ENCODE peak calls at places on chromosome 17, in seven cellular contexts. Q is fibroblast of lung, A is A549, K is IMR-90, S is mucosa of descending colon, Z is tibial artery, T is mammary epithelial cell. E is an unnamed sample.

GRCh38 chr17:44279586-44280344 is 11.8 kb upstream of the SLC4A1 start:
- DNase-seq in A (no peak), Z (peak; percentile 59), T (peak; percentile 27), K (peak; percentile 91), S (peak; percentile 72), Q (peak; percentile 86), E (peak; percentile 41)

GRCh38 chr17:77882040-77882439 is 76.5 kb upstream of the TNRC6C start:
- DNase-seq in K (no peak), Q (no peak), Z (no peak), T (no peak), S (no peak), A (no peak), E (no peak)

GRCh38 chr17:12388206-12388605 is 277.5 kb upstream of the MYOCD start:
- DNase-seq in A (no peak), S (no peak), Z (no peak), Q (peak; percentile 52), T (no peak), K (peak; percentile 91), E (no peak)

GRCh38 chr17:3792481-3792880 is 8.5 kb downstream of the ITGAE start:
- DNase-seq in Q (no peak), Z (no peak), T (no peak), K (no peak), A (no peak), S (no peak), E (no peak)

GRCh38 chr17:33125552-33125950 is 133.9 kb downstream of the SPACA3 start:
- DNase-seq in K (no peak), Z (no peak), A (no peak), S (no peak), Q (no peak), T (no peak), E (no peak)

GRCh38 chr17:43732961-43733360 is 25.6 kb downstream of the SOST start:
- DNase-seq in Q (peak; percentile 94), A (no peak), S (no peak), K (peak; percentile 87), Z (no peak), T (peak; percentile 82), E (no peak)

GRCh38 chr17:77959216-77959925 is 868 bp downstream of the TNRC6C start:
- DNase-seq in A (peak; percentile 48), K (peak; percentile 19), S (peak; percentile 50), T (peak; percentile 19), Q (peak; percentile 14), Z (no peak), E (no peak)

GRCh38 chr17:82942166-82943130 is 102.6 kb upstream of the ZNF750 start:
- DNase-seq in Z (no peak), K (no peak), T (no peak), A (no peak), S (peak; percentile 12), Q (no peak), E (no peak)

GRCh38 chr17:74875970-74876593 is 3.3 kb upstream of the FDXR start:
- DNase-seq in Q (no peak), K (no peak), T (no peak), Z (no peak), S (no peak), A (no peak), E (no peak)

GRCh38 chr17:47949951-47950350 is 7.7 kb downstream of the PRR15L start:
- DNase-seq in Q (no peak), S (peak; percentile 57), A (no peak), T (no peak), K (no peak), Z (no peak), E (no peak)

GRCh38 chr17:70808596-70808995 is 639.3 kb downstream of the KCNJ2 start:
- DNase-seq in S (no peak), A (peak; percentile 3), Q (no peak), K (no peak), T (peak; percentile 8), Z (no peak), E (no peak)

GRCh38 chr17:78400581-78401240 is 22.3 kb downstream of the PGS1 start:
- DNase-seq in Q (no peak), T (peak; percentile 85), K (no peak), A (no peak), S (no peak), Z (no peak), E (no peak)

GRCh38 chr17:81831563-81831956 is 1.5 kb downstream of the MCRIP1 start:
- DNase-seq in S (no peak), Z (no peak), T (no peak), A (no peak), K (no peak), Q (no peak), E (no peak)

GRCh38 chr17:76383645-76384221 is 676 bp upstream of the SPHK1 start:
- DNase-seq in K (peak; percentile 53), T (no peak), Z (no peak), S (peak; percentile 67), Q (peak; percentile 66), A (peak; percentile 88), E (peak; percentile 24)

GRCh38 chr17:78998311-78999055 is 11.1 kb downstream of the CANT1 start:
- DNase-seq in K (no peak), T (no peak), Z (peak; percentile 67), Q (no peak), A (no peak), S (peak; percentile 90), E (no peak)

GRCh38 chr17:82754297-82755208 is 2.7 kb downstream of the TBCD start:
- DNase-seq in S (peak; percentile 71), K (no peak), T (peak; percentile 90), Z (no peak), A (no peak), Q (peak; percentile 65), E (no peak)

GRCh38 chr17:4945176-4945943 is 3.0 kb downstream of the PFN1 start:
- DNase-seq in Z (peak; percentile 86), A (peak; percentile 97), K (peak; percentile 93), S (peak; percentile 77), Q (peak; percentile 90), T (peak; percentile 93), E (peak; percentile 72)

GRCh38 chr17:43094129-43094834 is 30.9 kb downstream of the BRCA1 start:
- DNase-seq in A (no peak), T (no peak), S (no peak), Z (no peak), K (peak; percentile 68), Q (peak; percentile 70), E (no peak)

GRCh38 chr17:1227365-1227764 is 42.9 kb upstream of the BHLHA9 start:
- DNase-seq in Q (no peak), A (no peak), T (no peak), Z (no peak), K (no peak), S (no peak), E (no peak)

GRCh38 chr17:50828508-50829170 is 6.7 kb upstream of the WFIKKN2 start:
- DNase-seq in S (no peak), Q (no peak), K (no peak), T (no peak), Z (no peak), A (no peak), E (no peak)

GRCh38 chr17:75832164-75832651 is 12.0 kb downstream of the UNC13D start:
- DNase-seq in Z (no peak), A (no peak), K (peak; percentile 85), Q (peak; percentile 89), T (peak; percentile 55), S (no peak), E (peak; percentile 41)

GRCh38 chr17:80099291-80100034 is 1.9 kb upstream of the GAA start:
- DNase-seq in S (no peak), K (no peak), Q (no peak), A (no peak), Z (no peak), T (no peak), E (no peak)

GRCh38 chr17:36743130-36743529 is 141.7 kb downstream of the MRM1 start:
- DNase-seq in T (no peak), A (no peak), Z (no peak), S (no peak), K (no peak), Q (no peak), E (no peak)

GRCh38 chr17:67162771-67163170 is 82.2 kb downstream of the HELZ start:
- DNase-seq in A (no peak), S (no peak), Q (no peak), T (no peak), K (no peak), Z (no peak), E (no peak)

GRCh38 chr17:67156269-67157199 is 88.5 kb downstream of the HELZ start:
- DNase-seq in A (no peak), T (peak; percentile 53), Z (no peak), S (no peak), Q (peak; percentile 88), K (peak; percentile 14), E (no peak)

GRCh38 chr17:67160791-67161190 is 84.2 kb downstream of the HELZ start:
- DNase-seq in T (no peak), A (no peak), S (no peak), Q (no peak), Z (no peak), K (no peak), E (no peak)

GRCh38 chr17:67161573-67161972 is 83.4 kb downstream of the HELZ start:
- DNase-seq in S (no peak), A (no peak), Z (no peak), T (no peak), Q (no peak), K (no peak), E (no peak)

GRCh38 chr17:67157732-67158639 is 87.0 kb downstream of the HELZ start:
- DNase-seq in S (no peak), K (peak; percentile 57), T (no peak), Q (peak; percentile 22), A (peak; percentile 28), Z (no peak), E (no peak)
- TF ChIP-seq CTCF in S (no peak), K (peak; percentile 55), T (peak; percentile 24), Q (peak; percentile 32), A (peak; percentile 84), Z (no peak), E (no peak)

DNA sequence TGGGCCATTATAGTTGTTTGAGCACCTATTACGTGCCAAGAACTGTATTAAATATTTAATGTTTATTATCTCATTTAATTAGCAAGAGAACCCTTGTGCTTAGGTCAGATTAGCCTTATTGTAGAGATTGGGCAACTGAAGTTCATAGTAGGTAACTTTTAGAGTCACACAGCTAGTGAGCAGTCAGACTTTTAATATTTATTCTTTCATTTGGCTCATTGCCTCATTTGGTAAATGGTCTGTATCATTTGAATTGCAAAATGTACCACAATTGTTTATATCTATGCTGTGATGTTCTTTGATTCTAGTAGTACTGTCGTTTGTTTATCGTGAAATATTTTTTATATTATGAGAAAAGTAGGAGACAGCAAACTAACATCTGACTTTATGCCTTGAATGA is 7.6 kb downstream of the CLTC start:
- DNase-seq in K (peak; percentile 67), T (no peak), Z (no peak), A (no peak), S (no peak), Q (no peak), E (no peak)
- H3K4me1 ChIP-seq in K (peaks cover 19% of the 10 kb centered on the region), T (peaks cover 3% of the 10 kb centered on the region), Z (no peaks in the 10 kb centered on the region), A (peaks cover 58% of the 10 kb centered on the region), S (peaks cover 35% of the 10 kb centered on the region), Q (peaks cover 6% of the 10 kb centered on the region), E (no peaks in the 10 kb centered on the region)

GRCh38 chr17:58121925-58122324 is 26.3 kb upstream of the OR4D1 start:
- DNase-seq in K (peak; percentile 22), Z (no peak), S (no peak), A (peak; percentile 62), Q (peak; percentile 35), T (peak; percentile 20), E (no peak)
- TF ChIP-seq CTCF in K (no peak), Z (no peak), S (no peak), A (peak; percentile 51), Q (peak; percentile 26), T (peak; percentile 33), E (no peak)

DNA sequence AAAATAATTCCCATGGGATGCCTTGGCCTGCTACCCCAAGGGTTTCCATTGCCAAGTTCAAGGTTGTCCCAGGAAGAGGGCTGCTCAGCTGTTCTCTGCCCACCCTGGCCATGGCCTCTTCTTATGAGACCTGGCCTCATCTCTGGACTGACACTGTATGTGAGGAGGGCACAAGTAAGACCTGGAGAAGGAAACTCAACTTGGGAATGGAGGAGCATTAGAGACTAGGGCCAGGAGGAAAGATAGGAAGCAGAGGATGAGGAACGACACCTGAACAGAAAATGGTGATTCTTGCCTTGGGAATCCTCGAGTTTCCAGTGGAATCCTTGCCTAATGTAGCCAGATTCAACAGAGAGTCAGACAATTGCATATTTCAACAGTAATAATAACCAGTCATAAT is 24.6 kb upstream of the GOSR2 start:
- DNase-seq in A (no peak), K (no peak), T (no peak), Z (no peak), S (no peak), Q (no peak), E (no peak)
- H3K4me1 ChIP-seq in A (no peaks in the 10 kb centered on the region), K (no peaks in the 10 kb centered on the region), T (no peaks in the 10 kb centered on the region), Z (no peaks in the 10 kb centered on the region), S (no peaks in the 10 kb centered on the region), Q (no peaks in the 10 kb centered on the region), E (no peaks in the 10 kb centered on the region)

E was measured in tibial nerve.